ENCODE peak calls at places on chromosomes 5 and 9, in four cellular contexts. E is cardiac muscle cell, P is spleen, C is RWPE2. W is an unnamed sample. For H3K4me1, the result is how much of the 10 kb centered on the place peaks cover.

GRCh38 chr9:22740781-22741180 is 294.2 kb downstream of the DMRTA1 start:
- DNase-seq in C (no peak), E (no peak), P (no peak), W (no peak)

GRCh38 chr9:131418143-131419028 is 24.5 kb downstream of the PRRC2B start:
- DNase-seq in C (no peak), P (no peak), E (no peak), W (peak)

GRCh38 chr9:116372081-116372673 is 218.6 kb downstream of the PAPPA start:
- DNase-seq in P (no peak), E (no peak), C (no peak), W (no peak)

GRCh38 chr5:59600153-59600552 is 293.4 kb downstream of the PDE4D start:
- DNase-seq in E (no peak), C (no peak), P (no peak), W (no peak)

GRCh38 chr5:89211836-89212235 is 328.9 kb upstream of the MEF2C start:
- DNase-seq in P (no peak), E (no peak), C (no peak), W (no peak)

GRCh38 chr5:77935516-77936364 is 159.6 kb upstream of the TBCA start:
- DNase-seq in C (no peak), P (no peak), E (no peak), W (no peak)

GRCh38 chr9:79357185-79357584 is 214.6 kb upstream of the TLE4 start:
- DNase-seq in C (no peak), P (no peak), E (no peak), W (no peak)

GRCh38 chr9:71928376-71928775 is 16.9 kb downstream of the C9orf85 start:
- DNase-seq in E (no peak), P (no peak), C (no peak), W (no peak)

GRCh38 chr9:88169700-88170099 is 31.4 kb upstream of the SPATA31C2 start:
- DNase-seq in E (no peak), P (no peak), C (no peak), W (no peak)

DNA sequence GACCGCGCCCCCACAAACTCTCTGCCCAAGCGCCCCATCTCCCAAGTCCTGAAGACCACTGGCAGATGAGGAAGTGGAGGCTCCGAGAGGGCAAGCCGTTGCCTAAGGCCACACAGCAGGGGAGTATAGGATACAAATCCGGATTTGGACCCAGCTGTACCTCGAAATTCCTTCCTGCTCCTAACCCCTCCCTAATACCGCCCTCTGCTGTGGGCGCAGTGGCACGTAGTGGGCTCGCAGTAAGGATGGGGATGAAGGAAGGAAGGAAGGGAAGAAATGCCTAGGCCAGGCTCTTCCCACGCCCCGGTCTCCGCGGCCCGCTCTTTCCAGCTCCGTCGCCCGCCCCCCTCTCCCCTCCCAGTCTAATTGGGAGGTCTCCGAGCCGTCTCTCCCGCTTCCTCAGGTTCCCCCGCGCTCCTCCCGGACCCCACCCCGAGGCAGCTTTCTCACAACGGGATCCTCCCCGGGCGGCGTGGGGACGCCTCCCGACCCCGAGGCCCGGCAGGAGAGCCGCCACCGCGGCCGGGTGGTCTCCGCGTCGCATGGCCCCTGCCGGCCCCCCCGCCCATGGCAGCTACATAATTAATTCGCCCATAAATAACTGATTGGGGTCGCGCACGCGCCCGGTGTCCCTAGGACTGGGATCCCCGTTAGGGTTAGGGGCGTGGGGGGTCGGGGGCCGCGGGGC is 138.9 kb downstream of the C9orf50 start:
- DNase-seq in E (no peak), C (no peak), P (peak), W (peak)
- H3K4me1 ChIP-seq in E (under half), C (under half), P (under half), W (half or more)

GRCh38 chr9:132648283-132648682 is 21.5 kb downstream of the DDX31 start:
- DNase-seq in C (no peak), E (no peak), P (no peak), W (no peak)

GRCh38 chr9:132648685-132649084 is 21.1 kb downstream of the DDX31 start:
- DNase-seq in E (no peak), P (no peak), C (no peak), W (no peak)

GRCh38 chr9:132646726-132647125 is 23.1 kb downstream of the DDX31 start:
- DNase-seq in P (no peak), E (no peak), C (no peak), W (no peak)

GRCh38 chr9:132647355-132647754 is 22.4 kb downstream of the DDX31 start:
- DNase-seq in P (no peak), C (no peak), E (no peak), W (no peak)

DNA sequence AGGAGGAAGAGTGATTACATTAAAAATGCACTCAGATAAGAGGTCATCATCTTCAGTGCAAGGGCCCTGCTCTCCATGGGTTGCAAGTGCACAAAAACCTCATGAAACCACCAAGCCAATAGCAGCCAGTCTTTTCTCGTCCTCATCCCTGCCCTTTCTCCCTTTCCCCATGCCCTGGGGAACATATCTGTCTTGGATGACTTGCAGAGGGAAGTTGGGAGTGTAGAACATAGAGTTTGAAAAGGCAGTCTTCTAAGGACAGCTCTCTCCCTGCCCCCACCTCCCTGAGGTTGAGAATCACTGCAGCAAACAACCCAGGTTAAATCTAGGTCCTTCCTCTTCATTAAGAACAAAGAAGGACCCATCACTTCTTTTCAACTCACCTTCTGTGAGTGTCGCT is 22.0 kb downstream of the DDX31 start:
- DNase-seq in P (no peak), E (no peak), C (no peak), W (no peak)
- H3K27ac ChIP-seq in P (no peak), E (no peak), C (peak), W (no peak)

GRCh38 chr9:105306533-105307140 is 62.2 kb downstream of the SLC44A1 start:
- DNase-seq in C (no peak), P (no peak), E (no peak), W (no peak)

GRCh38 chr9:105308448-105309412 is 64.3 kb downstream of the SLC44A1 start:
- DNase-seq in P (no peak), E (no peak), C (no peak), W (no peak)

GRCh38 chr9:105307731-105308130 is 63.3 kb downstream of the SLC44A1 start:
- DNase-seq in P (no peak), E (no peak), C (no peak), W (no peak)

GRCh38 chr9:105311317-105311716 is 66.9 kb downstream of the SLC44A1 start:
- DNase-seq in C (no peak), P (no peak), E (no peak), W (no peak)

DNA sequence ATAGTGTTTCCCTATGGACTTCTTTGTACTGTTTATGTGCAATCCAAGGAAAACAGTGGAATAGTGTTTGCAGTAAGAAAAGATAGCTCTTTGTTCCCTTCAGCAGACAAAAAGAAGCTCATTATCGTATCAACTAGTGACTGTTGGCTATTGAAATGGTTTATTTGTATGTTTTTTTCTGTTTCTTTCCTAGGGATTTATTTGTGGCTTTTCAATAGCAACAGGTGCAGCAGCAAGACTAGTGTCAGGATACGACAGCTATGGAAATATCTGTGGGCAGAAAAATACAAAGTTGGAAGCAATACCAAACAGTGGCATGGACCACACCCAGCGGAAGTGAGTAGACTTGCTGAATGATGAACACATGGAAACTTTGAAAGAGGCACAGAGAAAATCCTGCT is 65.1 kb downstream of the SLC44A1 start:
- DNase-seq in C (no peak), E (no peak), P (no peak), W (no peak)
- H3K4me1 ChIP-seq in C (under half), E (under half), P (under half), W (under half)

GRCh38 chr5:149429839-149430721 is 51.0 kb upstream of the IL17B start:
- DNase-seq in E (peak), C (no peak), P (peak), W (peak)

GRCh38 chr5:149428032-149428431 is 48.9 kb upstream of the IL17B start:
- DNase-seq in E (no peak), C (no peak), P (no peak), W (no peak)

GRCh38 chr5:149425729-149426128 is 46.6 kb upstream of the IL17B start:
- DNase-seq in C (no peak), P (no peak), E (no peak), W (no peak)

GRCh38 chr5:149426931-149427330 is 47.8 kb upstream of the IL17B start:
- DNase-seq in C (no peak), P (no peak), E (no peak), W (no peak)

GRCh38 chr5:149427374-149427773 is 48.3 kb upstream of the IL17B start:
- DNase-seq in E (no peak), C (no peak), P (no peak), W (no peak)
- H3K27ac ChIP-seq in E (peak), C (no peak), P (peak), W (peak)

DNA sequence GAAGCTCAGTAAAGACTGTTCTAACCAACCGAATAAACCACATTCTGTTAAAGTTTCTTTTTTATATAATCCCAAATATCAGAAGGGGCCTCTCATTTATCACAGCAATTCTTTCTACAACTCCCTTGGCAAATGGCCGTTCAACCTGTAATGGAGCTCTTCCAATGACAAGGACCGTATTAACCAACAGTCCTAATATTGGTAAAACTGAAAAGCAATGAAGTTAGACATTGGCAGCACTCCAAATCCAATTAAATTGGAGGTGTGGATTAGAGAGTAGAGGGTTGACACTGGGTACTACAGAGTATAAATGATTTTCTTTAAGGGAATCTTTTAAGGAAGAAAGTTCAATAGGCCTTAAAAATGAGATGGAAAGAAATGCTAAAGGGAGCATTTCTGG is 842 bp downstream of the TMED7 start:
- DNase-seq in E (no peak), C (no peak), P (no peak), W (no peak)
- H3K4me1 ChIP-seq in E (under half), C (under half), P (under half), W (half or more)

W was measured in left ventricle myocardium inferior.